ENCODE peak calls at places on chromosomes 3 and 15, in eight cellular contexts. U is fibroblast of the aortic adventitia, Y is PC-3, N is adrenal gland, E is GM06990, Q is fibroblast of pulmonary artery, P is psoas muscle, F is tibial artery. J is an unnamed sample.

GRCh38 chr3:57977755-57978715 is 30.2 kb upstream of the FLNB start:
- DNase-seq in U (no peak), Y (peak; percentile 95), N (no peak), E (no peak), Q (no peak), P (no peak), F (no peak), J (no peak)

GRCh38 chr15:33068007-33068441 is 126.5 kb downstream of the FMN1 start:
- DNase-seq in U (no peak), Y (peak; percentile 71), N (peak; percentile 46), E (no peak), Q (no peak), P (peak; percentile 50), F (peak; percentile 78), J (peak; percentile 58)

GRCh38 chr3:60886518-60886917 is 364.7 kb downstream of the FHIT start:
- DNase-seq in U (no peak), Y (no peak), N (no peak), E (no peak), Q (no peak), P (no peak), F (no peak), J (no peak)

GRCh38 chr15:92693922-92694331 is 38.4 kb upstream of the FAM174B start:
- DNase-seq in U (no peak), Y (peak; percentile 49), N (no peak), E (no peak), Q (peak; percentile 32), P (no peak), F (no peak), J (peak; percentile 30)

GRCh38 chr3:34793066-34793465 is 846.3 kb upstream of the ARPP21 start:
- DNase-seq in U (no peak), Y (no peak), N (no peak), E (no peak), Q (no peak), P (no peak), F (no peak), J (peak; percentile 8)

GRCh38 chr3:137771401-137772230 is 7.5 kb downstream of the SOX14 start:
- DNase-seq in U (no peak), Y (no peak), N (no peak), E (no peak), Q (no peak), P (no peak), F (no peak), J (no peak)

GRCh38 chr3:23129817-23130216 is 73.3 kb upstream of the UBE2E2 start:
- DNase-seq in U (no peak), Y (peak; percentile 86), N (no peak), E (no peak), Q (peak; percentile 44), P (no peak), F (no peak), J (no peak)

GRCh38 chr3:98172621-98173020 is 6.1 kb downstream of the OR5H15 start:
- DNase-seq in U (no peak), Y (peak; percentile 4), N (no peak), E (no peak), Q (no peak), P (no peak), F (no peak), J (no peak)

GRCh38 chr15:96746621-96747155 is 416.2 kb downstream of the NR2F2 start:
- DNase-seq in U (no peak), Y (no peak), N (no peak), E (no peak), Q (no peak), P (no peak), F (no peak), J (no peak)

GRCh38 chr3:27613846-27614500 is 108.2 kb downstream of the EOMES start:
- DNase-seq in U (peak; percentile 72), Y (no peak), N (no peak), E (no peak), Q (peak; percentile 47), P (no peak), F (no peak), J (no peak)

GRCh38 chr3:152737021-152737908 is 97.7 kb upstream of the P2RY1 start:
- DNase-seq in U (peak; percentile 65), Y (peak; percentile 58), N (no peak), E (peak; percentile 54), Q (peak; percentile 85), P (no peak), F (peak; percentile 34), J (peak; percentile 47)

GRCh38 chr15:90322531-90322930 is 29.6 kb upstream of the ZNF774 start:
- DNase-seq in U (peak; percentile 54), Y (no peak), N (no peak), E (no peak), Q (no peak), P (no peak), F (no peak), J (peak; percentile 21)

GRCh38 chr15:22903961-22904534 is 65.6 kb downstream of the NIPA2 start:
- DNase-seq in U (no peak), Y (no peak), N (no peak), E (no peak), Q (no peak), P (no peak), F (no peak), J (no peak)

GRCh38 chr3:20480771-20481170 is 294.8 kb upstream of the SGO1 start:
- DNase-seq in U (peak; percentile 46), Y (no peak), N (no peak), E (no peak), Q (peak; percentile 73), P (no peak), F (no peak), J (no peak)

GRCh38 chr15:39622660-39623549 is 42.0 kb downstream of the THBS1 start:
- DNase-seq in U (no peak), Y (no peak), N (no peak), E (no peak), Q (no peak), P (no peak), F (no peak), J (no peak)

GRCh38 chr3:50655009-50655830 is 19.5 kb upstream of the DOCK3 start:
- DNase-seq in U (no peak), Y (no peak), N (no peak), E (no peak), Q (peak; percentile 8), P (no peak), F (no peak), J (no peak)

GRCh38 chr3:72892081-72892763 is 4.4 kb downstream of the GXYLT2 start:
- DNase-seq in U (peak; percentile 98), Y (peak; percentile 67), N (peak; percentile 12), E (no peak), Q (peak; percentile 95), P (no peak), F (no peak), J (peak; percentile 49)

DNA sequence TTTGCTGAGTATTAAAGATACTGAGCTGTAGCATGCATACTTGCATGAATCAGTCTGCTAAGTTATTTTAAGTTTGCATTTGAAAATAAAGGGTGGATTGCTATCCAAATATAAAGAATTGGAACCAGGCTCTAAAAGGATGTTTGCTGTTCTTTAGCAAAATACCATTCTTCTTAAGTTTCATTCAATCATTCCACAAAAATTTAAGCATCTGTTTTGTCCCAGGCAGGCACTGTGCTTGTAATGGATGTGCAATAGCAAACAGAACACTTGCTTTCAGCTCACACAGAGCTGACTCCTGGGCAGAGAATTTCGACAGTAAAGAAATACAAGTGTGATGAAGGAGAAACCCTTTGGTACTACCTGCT is 151.1 kb downstream of the PGPEP1L start:
- DNase-seq in U (peak; percentile 95), Y (peak; percentile 74), N (no peak), E (no peak), Q (peak; percentile 59), P (no peak), F (no peak), J (peak; percentile 41)
- H3K4me3 ChIP-seq in U (no peak overlapping the region), Y (peak overlapping the region; percentile 11), N (no peak overlapping the region), E (no peak overlapping the region), Q (no peak overlapping the region), P (no peak overlapping the region), F (no peak overlapping the region), J (no peak overlapping the region)

GRCh38 chr3:48433472-48434118 is 3.7 kb upstream of the PLXNB1 start:
- DNase-seq in U (peak; percentile 92), Y (peak; percentile 26), N (no peak), E (no peak), Q (peak; percentile 43), P (no peak), F (peak; percentile 67), J (no peak)
- H3K4me3 ChIP-seq in U (peak overlapping the region; percentile 65), Y (no peak overlapping the region), N (no peak overlapping the region), E (no peak overlapping the region), Q (no peak overlapping the region), P (no peak overlapping the region), F (peak overlapping the region; percentile 15), J (no peak overlapping the region)

GRCh38 chr3:32821686-32822296 is 4.0 kb downstream of the TRIM71 start:
- DNase-seq in U (no peak), Y (no peak), N (peak; percentile 35), E (no peak), Q (no peak), P (no peak), F (no peak), J (no peak)
- H3K4me3 ChIP-seq in U (no peak overlapping the region), Y (no peak overlapping the region), N (no peak overlapping the region), E (no peak overlapping the region), Q (no peak overlapping the region), P (peak overlapping the region; percentile 42), F (peak overlapping the region; percentile 36), J (no peak overlapping the region)

DNA sequence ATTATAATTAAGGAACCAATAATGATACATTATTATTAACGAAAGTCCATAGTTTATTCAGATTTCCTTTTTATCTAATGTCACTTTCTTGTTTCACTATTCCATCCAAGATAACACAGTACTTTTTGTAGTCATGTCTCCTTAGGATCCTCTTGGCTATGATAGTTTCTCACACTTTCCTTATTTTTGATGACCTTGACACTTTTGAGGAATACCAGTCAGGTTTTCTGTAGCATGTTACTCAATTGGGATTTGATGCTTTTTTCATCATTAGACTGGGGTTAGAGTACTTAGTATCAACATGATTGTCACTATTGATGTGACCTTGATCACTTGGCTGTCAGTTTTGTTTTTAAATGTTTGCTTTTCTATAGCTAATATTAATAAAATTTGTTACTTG is 33.0 kb upstream of the MGA start:
- DNase-seq in U (no peak), Y (no peak), N (no peak), E (no peak), Q (no peak), P (no peak), F (no peak), J (no peak)
- H3K4me3 ChIP-seq in U (no peak overlapping the region), Y (no peak overlapping the region), N (no peak overlapping the region), E (no peak overlapping the region), Q (no peak overlapping the region), P (no peak overlapping the region), F (no peak overlapping the region), J (no peak overlapping the region)

GRCh38 chr15:76342046-76342381 is 5.4 kb downstream of the ISL2 start:
- DNase-seq in U (no peak), Y (no peak), N (no peak), E (no peak), Q (no peak), P (no peak), F (no peak), J (no peak)
- H3K4me3 ChIP-seq in U (no peak overlapping the region), Y (no peak overlapping the region), N (no peak overlapping the region), E (no peak overlapping the region), Q (no peak overlapping the region), P (peak overlapping the region; percentile 61), F (no peak overlapping the region), J (no peak overlapping the region)

GRCh38 chr3:10011644-10012043 is 14.6 kb upstream of the FANCD2 start:
- DNase-seq in U (peak; percentile 47), Y (no peak), N (no peak), E (no peak), Q (no peak), P (no peak), F (no peak), J (peak; percentile 46)
- H3K4me3 ChIP-seq in U (no peak overlapping the region), Y (peak overlapping the region; percentile 55), N (no peak overlapping the region), E (no peak overlapping the region), Q (peak overlapping the region; percentile 73), P (peak overlapping the region; percentile 81), F (peak overlapping the region; percentile 87), J (peak overlapping the region; percentile 55)